ENCODE peak calls at places on chromosomes 2 and 18, in eight cellular contexts. One of them, this sample, is unnamed.

GRCh38 chr2:109736177-109736827 is 57.8 kb upstream of the RGPD5 start:
- DNase-seq in fibroblast of lung: peak
- DNase-seq in pancreas: peak
- DNase-seq in heart right ventricle: peak
- DNase-seq in suprapubic skin: no peak
- DNase-seq in transverse colon: peak
- DNase-seq in psoas muscle: no peak
- DNase-seq in neuronal stem cell: peak
- DNase-seq in this sample: no peak

GRCh38 chr18:73235491-73235890 is 367.7 kb upstream of the NETO1 start:
- DNase-seq in pancreas: no peak
- DNase-seq in fibroblast of lung: peak
- DNase-seq in psoas muscle: no peak
- DNase-seq in heart right ventricle: no peak
- DNase-seq in neuronal stem cell: no peak
- DNase-seq in transverse colon: no peak
- DNase-seq in suprapubic skin: no peak
- DNase-seq in this sample: no peak

GRCh38 chr2:8659092-8659734 is 22.6 kb upstream of the ID2 start:
- DNase-seq in neuronal stem cell: no peak
- DNase-seq in transverse colon: no peak
- DNase-seq in psoas muscle: no peak
- DNase-seq in pancreas: no peak
- DNase-seq in heart right ventricle: no peak
- DNase-seq in fibroblast of lung: no peak
- DNase-seq in suprapubic skin: no peak
- DNase-seq in this sample: no peak

GRCh38 chr2:149745396-149745925 is 157.9 kb upstream of the MMADHC start:
- DNase-seq in fibroblast of lung: no peak
- DNase-seq in neuronal stem cell: no peak
- DNase-seq in pancreas: no peak
- DNase-seq in suprapubic skin: no peak
- DNase-seq in psoas muscle: no peak
- DNase-seq in transverse colon: no peak
- DNase-seq in heart right ventricle: no peak
- DNase-seq in this sample: no peak

GRCh38 chr2:46381263-46381849 is 84.1 kb downstream of the EPAS1 start:
- DNase-seq in pancreas: no peak
- DNase-seq in psoas muscle: no peak
- DNase-seq in transverse colon: no peak
- DNase-seq in neuronal stem cell: no peak
- DNase-seq in suprapubic skin: no peak
- DNase-seq in heart right ventricle: no peak
- DNase-seq in fibroblast of lung: peak
- DNase-seq in this sample: no peak

GRCh38 chr2:230307485-230307884 is 19.5 kb upstream of the SP140L start:
- DNase-seq in transverse colon: no peak
- DNase-seq in heart right ventricle: no peak
- DNase-seq in suprapubic skin: no peak
- DNase-seq in neuronal stem cell: no peak
- DNase-seq in fibroblast of lung: no peak
- DNase-seq in psoas muscle: no peak
- DNase-seq in pancreas: no peak
- DNase-seq in this sample: no peak

GRCh38 chr2:241804326-241805276 is 4.4 kb upstream of the NEU4 start:
- DNase-seq in pancreas: peak
- DNase-seq in fibroblast of lung: peak
- DNase-seq in neuronal stem cell: no peak
- DNase-seq in psoas muscle: peak
- DNase-seq in heart right ventricle: no peak
- DNase-seq in suprapubic skin: peak
- DNase-seq in transverse colon: no peak
- DNase-seq in this sample: no peak

GRCh38 chr18:62586781-62587487 is 64.1 kb downstream of the ZCCHC2 start:
- DNase-seq in neuronal stem cell: no peak
- DNase-seq in pancreas: no peak
- DNase-seq in suprapubic skin: no peak
- DNase-seq in heart right ventricle: no peak
- DNase-seq in psoas muscle: no peak
- DNase-seq in fibroblast of lung: no peak
- DNase-seq in transverse colon: no peak
- DNase-seq in this sample: no peak

GRCh38 chr2:238242731-238243495 is 3.1 kb upstream of the HES6 start:
- DNase-seq in transverse colon: peak
- DNase-seq in suprapubic skin: no peak
- DNase-seq in pancreas: peak
- DNase-seq in fibroblast of lung: no peak
- DNase-seq in heart right ventricle: peak
- DNase-seq in neuronal stem cell: no peak
- DNase-seq in psoas muscle: peak
- DNase-seq in this sample: no peak

GRCh38 chr2:238247002-238247822 is 7.4 kb upstream of the HES6 start:
- DNase-seq in heart right ventricle: no peak
- DNase-seq in suprapubic skin: no peak
- DNase-seq in psoas muscle: peak
- DNase-seq in neuronal stem cell: no peak
- DNase-seq in transverse colon: no peak
- DNase-seq in pancreas: no peak
- DNase-seq in fibroblast of lung: no peak
- DNase-seq in this sample: no peak

GRCh38 chr2:238241970-238242369 is 2.1 kb upstream of the HES6 start:
- DNase-seq in psoas muscle: no peak
- DNase-seq in pancreas: no peak
- DNase-seq in transverse colon: no peak
- DNase-seq in fibroblast of lung: no peak
- DNase-seq in heart right ventricle: no peak
- DNase-seq in suprapubic skin: no peak
- DNase-seq in neuronal stem cell: no peak
- DNase-seq in this sample: no peak

GRCh38 chr2:238243496-238244076 is 3.7 kb upstream of the HES6 start:
- DNase-seq in transverse colon: no peak
- DNase-seq in heart right ventricle: no peak
- DNase-seq in suprapubic skin: no peak
- DNase-seq in psoas muscle: no peak
- DNase-seq in neuronal stem cell: no peak
- DNase-seq in pancreas: no peak
- DNase-seq in fibroblast of lung: no peak
- DNase-seq in this sample: no peak

GRCh38 chr2:238244151-238244550 is 4.3 kb upstream of the HES6 start:
- DNase-seq in psoas muscle: no peak
- DNase-seq in suprapubic skin: no peak
- DNase-seq in fibroblast of lung: no peak
- DNase-seq in transverse colon: no peak
- DNase-seq in pancreas: no peak
- DNase-seq in heart right ventricle: no peak
- DNase-seq in neuronal stem cell: no peak
- DNase-seq in this sample: no peak
- H3K27ac ChIP-seq in psoas muscle: no peak
- H3K27ac ChIP-seq in suprapubic skin: no peak
- H3K27ac ChIP-seq in fibroblast of lung: no peak
- H3K27ac ChIP-seq in transverse colon: no peak
- H3K27ac ChIP-seq in pancreas: no peak
- H3K27ac ChIP-seq in heart right ventricle: no peak
- H3K27ac ChIP-seq in neuronal stem cell: no peak
- H3K27ac ChIP-seq in this sample: no peak

GRCh38 chr2:233082934-233083755 is 23.0 kb downstream of the INPP5D start:
- DNase-seq in neuronal stem cell: no peak
- DNase-seq in transverse colon: no peak
- DNase-seq in heart right ventricle: no peak
- DNase-seq in pancreas: no peak
- DNase-seq in psoas muscle: no peak
- DNase-seq in suprapubic skin: peak
- DNase-seq in fibroblast of lung: no peak
- DNase-seq in this sample: no peak

GRCh38 chr2:233083782-233084181 is 23.6 kb downstream of the INPP5D start:
- DNase-seq in psoas muscle: no peak
- DNase-seq in fibroblast of lung: no peak
- DNase-seq in heart right ventricle: no peak
- DNase-seq in pancreas: no peak
- DNase-seq in transverse colon: no peak
- DNase-seq in suprapubic skin: peak
- DNase-seq in neuronal stem cell: no peak
- DNase-seq in this sample: no peak

GRCh38 chr2:233085839-233086150 is 25.7 kb downstream of the INPP5D start:
- DNase-seq in transverse colon: no peak
- DNase-seq in neuronal stem cell: no peak
- DNase-seq in pancreas: no peak
- DNase-seq in heart right ventricle: no peak
- DNase-seq in fibroblast of lung: no peak
- DNase-seq in suprapubic skin: peak
- DNase-seq in psoas muscle: no peak
- DNase-seq in this sample: no peak

GRCh38 chr2:233084488-233084887 is 24.3 kb downstream of the INPP5D start:
- DNase-seq in pancreas: no peak
- DNase-seq in suprapubic skin: peak
- DNase-seq in fibroblast of lung: no peak
- DNase-seq in neuronal stem cell: no peak
- DNase-seq in transverse colon: peak
- DNase-seq in heart right ventricle: peak
- DNase-seq in psoas muscle: peak
- DNase-seq in this sample: no peak

DNA sequence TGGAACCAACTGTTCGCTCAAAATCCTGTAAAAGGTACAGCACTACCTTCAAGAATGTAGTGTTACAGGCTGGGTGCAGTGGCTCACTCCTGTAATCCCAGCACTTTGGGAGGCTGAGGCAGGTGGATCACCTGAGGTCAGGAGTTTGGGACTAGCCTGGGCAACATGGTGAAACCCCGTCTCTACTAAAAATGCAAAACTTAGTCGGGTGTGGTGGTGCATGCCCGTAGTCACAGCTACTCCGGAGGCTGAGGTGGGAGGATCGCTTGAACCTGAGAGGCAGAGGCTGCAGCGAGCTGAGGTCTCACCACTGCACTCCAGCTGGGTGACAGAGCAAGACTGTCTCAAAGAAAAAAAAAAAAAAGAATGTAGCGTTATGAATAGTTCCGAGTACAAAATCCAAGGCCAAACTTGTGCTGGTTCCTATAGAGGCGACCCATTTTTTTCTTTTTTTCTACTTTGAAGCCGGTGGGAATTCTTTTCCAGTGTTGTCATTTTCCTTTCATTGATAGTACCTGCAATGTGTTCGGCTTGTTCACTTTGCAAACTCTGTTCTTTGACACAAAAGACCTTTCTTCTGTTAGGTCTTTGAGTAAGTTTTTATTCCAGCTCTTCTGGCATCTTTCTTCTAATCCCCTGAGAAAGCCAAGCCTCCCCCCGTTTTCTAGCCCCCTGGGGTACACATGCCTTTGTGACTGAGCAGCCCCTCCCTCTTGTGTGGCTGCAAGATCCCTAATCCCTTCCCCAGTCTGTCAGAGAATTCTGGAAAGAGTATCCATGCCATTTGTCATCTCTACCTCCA is 25.1 kb downstream of the INPP5D start:
- DNase-seq in suprapubic skin: peak
- DNase-seq in fibroblast of lung: no peak
- DNase-seq in psoas muscle: no peak
- DNase-seq in transverse colon: no peak
- DNase-seq in heart right ventricle: no peak
- DNase-seq in neuronal stem cell: peak
- DNase-seq in pancreas: no peak
- DNase-seq in this sample: no peak
- H3K27ac ChIP-seq in suprapubic skin: peak
- H3K27ac ChIP-seq in fibroblast of lung: no peak
- H3K27ac ChIP-seq in psoas muscle: peak
- H3K27ac ChIP-seq in transverse colon: peak
- H3K27ac ChIP-seq in heart right ventricle: peak
- H3K27ac ChIP-seq in neuronal stem cell: peak
- H3K27ac ChIP-seq in pancreas: peak
- H3K27ac ChIP-seq in this sample: peak

GRCh38 chr2:164969909-164970690 is 14.8 kb upstream of the SLC38A11 start:
- DNase-seq in psoas muscle: no peak
- DNase-seq in heart right ventricle: no peak
- DNase-seq in pancreas: no peak
- DNase-seq in neuronal stem cell: no peak
- DNase-seq in fibroblast of lung: no peak
- DNase-seq in transverse colon: no peak
- DNase-seq in suprapubic skin: no peak
- DNase-seq in this sample: no peak

GRCh38 chr2:164972216-164972615 is 16.9 kb upstream of the SLC38A11 start:
- DNase-seq in transverse colon: no peak
- DNase-seq in pancreas: no peak
- DNase-seq in psoas muscle: no peak
- DNase-seq in fibroblast of lung: peak
- DNase-seq in suprapubic skin: no peak
- DNase-seq in neuronal stem cell: no peak
- DNase-seq in heart right ventricle: no peak
- DNase-seq in this sample: no peak

GRCh38 chr2:164967349-164967748 is 12.0 kb upstream of the SLC38A11 start:
- DNase-seq in heart right ventricle: no peak
- DNase-seq in psoas muscle: no peak
- DNase-seq in suprapubic skin: no peak
- DNase-seq in transverse colon: no peak
- DNase-seq in fibroblast of lung: no peak
- DNase-seq in neuronal stem cell: no peak
- DNase-seq in pancreas: no peak
- DNase-seq in this sample: no peak

GRCh38 chr2:164964744-164965143 is 9.4 kb upstream of the SLC38A11 start:
- DNase-seq in fibroblast of lung: no peak
- DNase-seq in suprapubic skin: no peak
- DNase-seq in psoas muscle: no peak
- DNase-seq in heart right ventricle: no peak
- DNase-seq in pancreas: no peak
- DNase-seq in neuronal stem cell: no peak
- DNase-seq in transverse colon: no peak
- DNase-seq in this sample: no peak

DNA sequence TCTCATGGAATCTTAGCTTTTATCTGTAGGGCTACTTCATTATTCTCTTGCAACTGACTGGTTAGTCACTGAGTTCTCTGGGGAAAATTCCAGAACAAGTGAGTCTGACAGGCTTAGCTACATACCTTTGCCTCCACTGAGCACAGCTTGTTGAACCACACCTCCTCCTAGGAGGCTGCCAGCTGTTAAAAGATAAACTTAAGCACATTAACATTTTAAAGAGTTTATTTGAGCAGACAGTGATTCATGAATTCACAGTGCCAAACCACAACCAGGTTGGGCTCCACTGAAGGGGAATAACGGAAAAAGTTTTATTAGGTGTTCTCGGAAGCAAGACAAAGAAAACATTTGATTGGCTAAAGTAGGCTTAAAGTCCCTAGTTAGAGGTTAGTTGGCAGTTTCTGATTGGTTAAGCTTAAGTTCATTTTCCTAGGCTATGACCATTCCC is 12.5 kb upstream of the SLC38A11 start:
- DNase-seq in fibroblast of lung: peak
- DNase-seq in psoas muscle: no peak
- DNase-seq in suprapubic skin: no peak
- DNase-seq in transverse colon: no peak
- DNase-seq in heart right ventricle: no peak
- DNase-seq in pancreas: no peak
- DNase-seq in neuronal stem cell: no peak
- DNase-seq in this sample: no peak
- H3K27ac ChIP-seq in fibroblast of lung: no peak
- H3K27ac ChIP-seq in psoas muscle: no peak
- H3K27ac ChIP-seq in suprapubic skin: no peak
- H3K27ac ChIP-seq in transverse colon: no peak
- H3K27ac ChIP-seq in heart right ventricle: no peak
- H3K27ac ChIP-seq in pancreas: no peak
- H3K27ac ChIP-seq in neuronal stem cell: no peak
- H3K27ac ChIP-seq in this sample: no peak

GRCh38 chr2:132911726-132912724 is 242.0 kb upstream of the LYPD1 start:
- DNase-seq in neuronal stem cell: no peak
- DNase-seq in fibroblast of lung: peak
- DNase-seq in heart right ventricle: peak
- DNase-seq in psoas muscle: no peak
- DNase-seq in suprapubic skin: no peak
- DNase-seq in pancreas: peak
- DNase-seq in transverse colon: no peak
- DNase-seq in this sample: no peak

GRCh38 chr2:132910432-132910831 is 240.4 kb upstream of the LYPD1 start:
- DNase-seq in pancreas: no peak
- DNase-seq in suprapubic skin: no peak
- DNase-seq in neuronal stem cell: no peak
- DNase-seq in psoas muscle: no peak
- DNase-seq in transverse colon: no peak
- DNase-seq in fibroblast of lung: no peak
- DNase-seq in heart right ventricle: no peak
- DNase-seq in this sample: no peak

GRCh38 chr2:132909427-132909826 is 239.4 kb upstream of the LYPD1 start:
- DNase-seq in pancreas: no peak
- DNase-seq in suprapubic skin: no peak
- DNase-seq in transverse colon: no peak
- DNase-seq in psoas muscle: no peak
- DNase-seq in heart right ventricle: no peak
- DNase-seq in fibroblast of lung: peak
- DNase-seq in neuronal stem cell: no peak
- DNase-seq in this sample: no peak
- H3K27ac ChIP-seq in pancreas: no peak
- H3K27ac ChIP-seq in suprapubic skin: peak
- H3K27ac ChIP-seq in transverse colon: no peak
- H3K27ac ChIP-seq in psoas muscle: no peak
- H3K27ac ChIP-seq in heart right ventricle: no peak
- H3K27ac ChIP-seq in fibroblast of lung: no peak
- H3K27ac ChIP-seq in neuronal stem cell: no peak
- H3K27ac ChIP-seq in this sample: no peak

This sample was measured in caudate nucleus.